ENCODE peak calls at places on chromosomes 5 and 9, in ten cellular contexts. Y, X, O, H, A, F, Q, V, D and N are unnamed samples.

GRCh38 chr5:59485629-59486439 is 407.7 kb downstream of the PDE4D start:
- DNase-seq in O (no peak), F (no peak), X (no peak), Q (no peak), V (no peak), Y (no peak), H (no peak), D (no peak), A (no peak), N (no peak)

GRCh38 chr5:72477176-72477575 is 30.0 kb downstream of the ZNF366 start:
- DNase-seq in X (no peak), Y (no peak), A (no peak), F (no peak), O (no peak), D (no peak), V (no peak), H (no peak), Q (no peak), N (no peak)

GRCh38 chr5:74185599-74185998 is 454.9 kb downstream of the ENC1 start:
- DNase-seq in Y (no peak), F (no peak), D (no peak), X (no peak), A (no peak), Q (peak; percentile 35), H (no peak), O (no peak), V (no peak), N (no peak)

GRCh38 chr9:130692365-130692764 is 1.2 kb upstream of the EXOSC2 start:
- DNase-seq in Q (peak; percentile 49), X (no peak), V (no peak), A (no peak), D (no peak), H (no peak), F (no peak), Y (no peak), O (no peak), N (peak; percentile 93)

GRCh38 chr9:84669293-84670105 is at the start of gene NTRK2:
- DNase-seq in Q (peak; percentile 39), X (peak; percentile 35), O (no peak), H (no peak), V (no peak), A (peak; percentile 2), D (no peak), Y (no peak), F (no peak), N (peak; percentile 81)

GRCh38 chr5:144368556-144368955 is 197.9 kb downstream of the KCTD16 start:
- DNase-seq in H (no peak), Q (no peak), O (no peak), X (no peak), F (no peak), Y (no peak), V (no peak), A (peak; percentile 62), D (no peak), N (no peak)

GRCh38 chr9:135223831-135224230 is 136.4 kb downstream of the OLFM1 start:
- DNase-seq in O (no peak), F (peak; percentile 45), Q (peak; percentile 5), Y (no peak), H (no peak), V (no peak), D (peak; percentile 61), X (no peak), A (no peak), N (no peak)

GRCh38 chr9:93059097-93059959 is 827 bp downstream of the SUSD3 start:
- DNase-seq in H (peak; percentile 66), X (no peak), D (no peak), O (no peak), Q (no peak), F (no peak), Y (no peak), A (no peak), V (no peak), N (peak; percentile 80)

GRCh38 chr9:124518116-124518515 is 10.9 kb upstream of the NR5A1 start:
- DNase-seq in A (no peak), Y (no peak), O (no peak), F (no peak), V (no peak), Q (no peak), H (no peak), D (no peak), X (no peak), N (no peak)

GRCh38 chr9:124520206-124520596 is 13.0 kb upstream of the NR5A1 start:
- DNase-seq in Y (no peak), F (peak; percentile 12), A (no peak), V (no peak), X (no peak), H (no peak), O (no peak), D (no peak), Q (no peak), N (no peak)

GRCh38 chr9:124526174-124526573 is 19.0 kb upstream of the NR5A1 start:
- DNase-seq in Q (no peak), H (no peak), F (no peak), A (no peak), O (no peak), Y (no peak), X (no peak), V (no peak), D (no peak), N (no peak)

GRCh38 chr9:124521142-124521541 is 13.9 kb upstream of the NR5A1 start:
- DNase-seq in H (no peak), D (no peak), A (no peak), F (peak; percentile 27), O (no peak), Y (no peak), X (no peak), V (no peak), Q (no peak), N (no peak)

DNA sequence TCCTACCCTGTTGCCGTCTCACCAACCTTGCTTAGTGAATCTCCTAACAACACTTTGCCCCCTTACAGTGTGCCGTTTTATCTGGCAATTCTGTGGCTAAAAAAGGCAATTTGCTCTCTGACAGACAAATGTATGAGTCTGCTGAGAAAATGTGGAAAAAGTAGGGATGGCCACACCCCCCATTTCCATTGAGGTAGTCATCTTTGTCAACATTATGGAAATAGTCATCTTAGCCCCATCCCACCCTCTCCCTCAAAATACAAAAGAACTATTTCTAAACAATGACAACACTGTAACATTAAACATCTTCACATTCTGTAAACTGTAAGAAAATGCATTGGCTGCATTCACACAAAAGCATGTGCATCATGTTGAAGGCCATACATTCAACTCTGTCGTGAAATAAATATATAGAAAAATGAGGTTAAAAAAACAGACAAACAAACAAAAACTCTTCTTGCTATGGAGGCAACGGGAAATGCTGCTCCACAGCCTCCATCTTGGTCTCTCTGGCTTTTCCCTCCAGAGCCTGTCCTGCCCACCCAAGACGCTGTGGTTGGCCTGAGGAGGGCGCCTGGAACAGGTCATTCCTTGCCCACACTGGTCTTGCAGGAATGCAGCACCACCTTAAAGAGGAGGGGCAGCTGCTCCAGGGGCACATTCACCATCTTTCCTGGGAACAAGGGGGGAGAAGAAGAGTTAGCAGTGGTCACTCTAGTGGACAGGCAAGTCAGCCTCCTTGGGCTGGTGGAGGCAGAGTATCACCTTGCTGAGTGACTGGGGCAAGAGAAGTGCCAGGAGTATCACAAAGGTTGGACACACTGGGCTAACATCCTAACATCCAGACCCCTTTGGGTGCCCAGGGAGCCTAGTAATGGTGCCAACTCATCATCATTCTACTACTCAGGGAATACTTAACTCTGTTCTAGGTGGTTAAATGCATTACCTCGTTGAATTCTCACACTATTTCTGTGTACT is 15.2 kb upstream of the NR5A1 start:
- DNase-seq in V (no peak), X (no peak), H (no peak), Y (no peak), Q (no peak), A (peak; percentile 31), O (no peak), F (peak; percentile 18), D (no peak), N (peak; percentile 79)
- H3K36me3 ChIP-seq in V (no peaks in the 10 kb centered on the region), X (peaks cover 15% of the 10 kb centered on the region), H (peaks cover 28% of the 10 kb centered on the region), Y (no peaks in the 10 kb centered on the region), Q (no peaks in the 10 kb centered on the region), A (no peaks in the 10 kb centered on the region), O (no peaks in the 10 kb centered on the region), F (no peaks in the 10 kb centered on the region), D (no peaks in the 10 kb centered on the region), N (peaks cover 2% of the 10 kb centered on the region)

DNA sequence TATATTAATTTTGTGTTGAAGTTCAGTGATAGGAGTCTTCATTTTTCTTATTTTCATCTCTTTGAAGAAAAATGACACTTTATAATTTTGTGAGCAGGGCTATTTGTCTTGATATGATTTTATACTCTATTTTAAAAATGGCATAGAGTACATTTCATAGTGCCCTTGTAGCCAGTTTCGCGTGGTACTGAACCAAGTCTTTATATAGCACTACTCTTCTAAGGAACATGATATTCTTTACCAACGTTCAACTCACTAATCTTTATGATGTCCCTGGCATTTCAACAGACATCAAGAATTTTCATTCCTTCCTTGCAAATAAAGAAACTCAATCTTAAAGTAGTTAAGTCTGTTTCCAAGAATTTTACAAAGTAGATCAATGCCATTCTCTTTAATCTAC is 41.5 kb upstream of the HOMER1 start:
- DNase-seq in F (no peak), X (no peak), H (no peak), Y (no peak), Q (no peak), V (no peak), A (no peak), D (no peak), O (no peak), N (no peak)
- H3K36me3 ChIP-seq in F (no peaks in the 10 kb centered on the region), X (no peaks in the 10 kb centered on the region), H (no peaks in the 10 kb centered on the region), Y (no peaks in the 10 kb centered on the region), Q (no peaks in the 10 kb centered on the region), V (no peaks in the 10 kb centered on the region), A (no peaks in the 10 kb centered on the region), D (no peaks in the 10 kb centered on the region), O (no peaks in the 10 kb centered on the region), N (no peaks in the 10 kb centered on the region)

GRCh38 chr9:107333363-107333762 is 50.3 kb downstream of the RAD23B start:
- DNase-seq in H (no peak), Y (no peak), X (no peak), F (no peak), A (no peak), Q (no peak), O (no peak), V (no peak), D (no peak), N (no peak)

GRCh38 chr9:107334103-107334776 is 51.2 kb downstream of the RAD23B start:
- DNase-seq in Y (no peak), D (no peak), A (no peak), Q (no peak), V (no peak), O (no peak), F (no peak), H (no peak), X (no peak), N (no peak)

GRCh38 chr9:107335331-107335730 is 52.3 kb downstream of the RAD23B start:
- DNase-seq in X (no peak), D (no peak), H (no peak), F (no peak), O (no peak), A (no peak), Q (no peak), V (no peak), Y (no peak), N (no peak)

GRCh38 chr9:107330420-107330819 is 47.3 kb downstream of the RAD23B start:
- DNase-seq in O (no peak), Q (no peak), D (no peak), Y (no peak), A (no peak), H (no peak), V (no peak), F (no peak), X (no peak), N (no peak)

GRCh38 chr9:107332883-107333282 is 49.8 kb downstream of the RAD23B start:
- DNase-seq in F (no peak), Q (no peak), Y (no peak), D (no peak), O (no peak), V (no peak), H (no peak), A (no peak), X (no peak), N (no peak)
- H3K36me3 ChIP-seq in F (no peaks in the 10 kb centered on the region), Q (peaks cover 75% of the 10 kb centered on the region), Y (no peaks in the 10 kb centered on the region), D (peaks cover 69% of the 10 kb centered on the region), O (peaks cover 23% of the 10 kb centered on the region), V (peaks cover 55% of the 10 kb centered on the region), H (peaks cover 76% of the 10 kb centered on the region), A (peaks cover 43% of the 10 kb centered on the region), X (peaks cover 68% of the 10 kb centered on the region), N (peaks cover 12% of the 10 kb centered on the region)

GRCh38 chr5:31492824-31493223 is 39.1 kb downstream of the DROSHA start:
- DNase-seq in O (no peak), F (no peak), X (no peak), Q (no peak), H (no peak), A (peak; percentile 53), D (no peak), V (no peak), Y (no peak), N (peak; percentile 28)
- H3K36me3 ChIP-seq in O (peaks cover 15% of the 10 kb centered on the region), F (peaks cover 5% of the 10 kb centered on the region), X (peaks cover 89% of the 10 kb centered on the region), Q (peaks cover 99% of the 10 kb centered on the region), H (peaks cover 96% of the 10 kb centered on the region), A (peaks cover 36% of the 10 kb centered on the region), D (peaks cover 94% of the 10 kb centered on the region), V (peaks cover 72% of the 10 kb centered on the region), Y (peaks cover 17% of the 10 kb centered on the region), N (peaks cover 20% of the 10 kb centered on the region)